ENCODE peak calls at places on chromosomes 6 and 20, in ten cellular contexts. One of them, this sample, is unnamed. For H3K9me3, the result is how much of the 10 kb centered on the place peaks cover.

GRCh38 chr6:38264605-38265004 is 375.1 kb downstream of the BTBD9 start:
- DNase-seq in PC-3: no peak
- DNase-seq in transverse colon: no peak
- DNase-seq in stomach: no peak
- DNase-seq in heart left ventricle: no peak
- DNase-seq in CD8-positive, alpha-beta T cell: no peak
- DNase-seq in tibial nerve: no peak
- DNase-seq in lower lobe of right lung: no peak
- DNase-seq in body of pancreas: no peak
- DNase-seq in fibroblast of lung: peak
- DNase-seq in this sample: no peak

GRCh38 chr20:51508780-51509179 is 33.7 kb downstream of the NFATC2 start:
- DNase-seq in body of pancreas: no peak
- DNase-seq in lower lobe of right lung: no peak
- DNase-seq in CD8-positive, alpha-beta T cell: no peak
- DNase-seq in fibroblast of lung: no peak
- DNase-seq in PC-3: no peak
- DNase-seq in transverse colon: no peak
- DNase-seq in tibial nerve: no peak
- DNase-seq in stomach: no peak
- DNase-seq in heart left ventricle: no peak
- DNase-seq in this sample: no peak

GRCh38 chr20:37383229-37383989 is 37.5 kb downstream of the SRC start:
- DNase-seq in CD8-positive, alpha-beta T cell: no peak
- DNase-seq in lower lobe of right lung: no peak
- DNase-seq in tibial nerve: no peak
- DNase-seq in PC-3: peak
- DNase-seq in stomach: peak
- DNase-seq in body of pancreas: no peak
- DNase-seq in heart left ventricle: peak
- DNase-seq in fibroblast of lung: peak
- DNase-seq in transverse colon: no peak
- DNase-seq in this sample: no peak

GRCh38 chr6:127225497-127225896 is 41.2 kb upstream of the RNF146 start:
- DNase-seq in fibroblast of lung: no peak
- DNase-seq in transverse colon: no peak
- DNase-seq in CD8-positive, alpha-beta T cell: no peak
- DNase-seq in tibial nerve: no peak
- DNase-seq in heart left ventricle: no peak
- DNase-seq in PC-3: no peak
- DNase-seq in lower lobe of right lung: no peak
- DNase-seq in body of pancreas: no peak
- DNase-seq in stomach: no peak
- DNase-seq in this sample: no peak

GRCh38 chr6:40791004-40791403 is 203.8 kb upstream of the LRFN2 start:
- DNase-seq in transverse colon: no peak
- DNase-seq in stomach: no peak
- DNase-seq in heart left ventricle: no peak
- DNase-seq in lower lobe of right lung: no peak
- DNase-seq in body of pancreas: no peak
- DNase-seq in fibroblast of lung: no peak
- DNase-seq in tibial nerve: no peak
- DNase-seq in CD8-positive, alpha-beta T cell: no peak
- DNase-seq in PC-3: peak
- DNase-seq in this sample: no peak

GRCh38 chr6:37007340-37008043 is 2.0 kb downstream of the FGD2 start:
- DNase-seq in fibroblast of lung: no peak
- DNase-seq in transverse colon: peak
- DNase-seq in body of pancreas: peak
- DNase-seq in tibial nerve: peak
- DNase-seq in lower lobe of right lung: peak
- DNase-seq in CD8-positive, alpha-beta T cell: no peak
- DNase-seq in stomach: no peak
- DNase-seq in PC-3: peak
- DNase-seq in heart left ventricle: no peak
- DNase-seq in this sample: no peak

GRCh38 chr6:167137881-167138280 is 15.0 kb downstream of the CCR6 start:
- DNase-seq in transverse colon: no peak
- DNase-seq in stomach: no peak
- DNase-seq in lower lobe of right lung: no peak
- DNase-seq in heart left ventricle: no peak
- DNase-seq in PC-3: no peak
- DNase-seq in body of pancreas: no peak
- DNase-seq in fibroblast of lung: no peak
- DNase-seq in CD8-positive, alpha-beta T cell: no peak
- DNase-seq in tibial nerve: no peak
- DNase-seq in this sample: no peak

GRCh38 chr6:140225587-140226438 is 851.4 kb upstream of the CITED2 start:
- DNase-seq in CD8-positive, alpha-beta T cell: no peak
- DNase-seq in PC-3: peak
- DNase-seq in fibroblast of lung: peak
- DNase-seq in stomach: no peak
- DNase-seq in heart left ventricle: no peak
- DNase-seq in transverse colon: no peak
- DNase-seq in tibial nerve: no peak
- DNase-seq in body of pancreas: no peak
- DNase-seq in lower lobe of right lung: no peak
- DNase-seq in this sample: no peak

DNA sequence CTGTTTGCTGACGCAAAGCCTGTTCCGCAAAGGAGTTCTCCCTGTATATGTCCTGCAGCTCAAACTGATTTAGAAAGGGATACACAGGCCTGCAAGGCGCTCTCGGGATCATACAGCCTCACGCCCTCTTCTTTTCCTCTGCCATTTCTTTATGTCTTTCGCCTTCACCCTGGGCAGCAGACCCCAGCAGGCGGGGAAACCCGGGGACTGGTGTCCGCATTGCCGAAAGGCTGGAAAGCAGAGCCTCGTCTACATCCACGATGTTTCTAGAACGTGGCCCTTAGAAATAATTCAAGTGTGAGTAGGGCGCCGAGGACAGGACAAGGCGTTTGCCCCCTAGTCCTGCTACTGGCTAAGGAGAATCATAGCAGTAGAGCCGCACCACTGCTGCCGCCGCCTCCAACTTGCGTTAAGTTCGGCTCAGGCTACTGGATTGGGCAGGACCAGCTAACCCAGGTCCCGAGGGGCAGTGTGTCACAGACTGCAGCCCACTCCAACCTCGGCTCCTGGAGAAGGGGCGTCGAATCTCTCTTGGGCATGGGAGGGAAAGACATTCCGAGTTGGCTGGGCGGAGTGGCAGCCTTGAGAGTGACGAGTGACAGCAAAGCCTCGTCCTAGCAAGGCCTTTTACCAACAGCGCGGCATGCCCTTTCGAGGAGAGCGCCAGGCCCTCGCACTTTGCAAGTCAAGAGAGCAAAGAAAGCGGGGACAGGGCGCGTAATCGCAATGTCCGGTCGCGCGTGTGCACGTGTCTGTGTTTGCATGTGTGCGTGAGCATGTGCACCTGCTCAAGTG is 2.6 kb upstream of the TBX18 start:
- DNase-seq in tibial nerve: no peak
- DNase-seq in heart left ventricle: peak
- DNase-seq in transverse colon: no peak
- DNase-seq in lower lobe of right lung: no peak
- DNase-seq in PC-3: no peak
- DNase-seq in fibroblast of lung: no peak
- DNase-seq in stomach: no peak
- DNase-seq in body of pancreas: no peak
- DNase-seq in CD8-positive, alpha-beta T cell: no peak
- DNase-seq in this sample: no peak
- H3K9me3 ChIP-seq in tibial nerve: under half
- H3K9me3 ChIP-seq in heart left ventricle: under half
- H3K9me3 ChIP-seq in transverse colon: under half
- H3K9me3 ChIP-seq in lower lobe of right lung: under half
- H3K9me3 ChIP-seq in PC-3: under half
- H3K9me3 ChIP-seq in fibroblast of lung: under half
- H3K9me3 ChIP-seq in stomach: under half
- H3K9me3 ChIP-seq in body of pancreas: under half
- H3K9me3 ChIP-seq in CD8-positive, alpha-beta T cell: under half
- H3K9me3 ChIP-seq in this sample: under half

GRCh38 chr20:31990958-31991705 is 19.1 kb upstream of the CCM2L start:
- DNase-seq in lower lobe of right lung: no peak
- DNase-seq in CD8-positive, alpha-beta T cell: no peak
- DNase-seq in body of pancreas: no peak
- DNase-seq in stomach: no peak
- DNase-seq in fibroblast of lung: no peak
- DNase-seq in tibial nerve: no peak
- DNase-seq in PC-3: no peak
- DNase-seq in transverse colon: no peak
- DNase-seq in heart left ventricle: no peak
- DNase-seq in this sample: no peak

GRCh38 chr20:31988430-31989015 is 20.6 kb downstream of the XKR7 start:
- DNase-seq in tibial nerve: no peak
- DNase-seq in transverse colon: no peak
- DNase-seq in PC-3: no peak
- DNase-seq in body of pancreas: no peak
- DNase-seq in CD8-positive, alpha-beta T cell: no peak
- DNase-seq in fibroblast of lung: no peak
- DNase-seq in heart left ventricle: no peak
- DNase-seq in stomach: no peak
- DNase-seq in lower lobe of right lung: no peak
- DNase-seq in this sample: no peak

GRCh38 chr20:31989030-31989645 is 21.1 kb upstream of the CCM2L start:
- DNase-seq in PC-3: no peak
- DNase-seq in CD8-positive, alpha-beta T cell: no peak
- DNase-seq in heart left ventricle: no peak
- DNase-seq in stomach: no peak
- DNase-seq in body of pancreas: no peak
- DNase-seq in transverse colon: no peak
- DNase-seq in lower lobe of right lung: no peak
- DNase-seq in tibial nerve: no peak
- DNase-seq in fibroblast of lung: no peak
- DNase-seq in this sample: no peak

GRCh38 chr20:31987744-31988143 is 19.8 kb downstream of the XKR7 start:
- DNase-seq in CD8-positive, alpha-beta T cell: no peak
- DNase-seq in tibial nerve: no peak
- DNase-seq in body of pancreas: no peak
- DNase-seq in PC-3: peak
- DNase-seq in stomach: no peak
- DNase-seq in transverse colon: no peak
- DNase-seq in heart left ventricle: no peak
- DNase-seq in lower lobe of right lung: no peak
- DNase-seq in fibroblast of lung: no peak
- DNase-seq in this sample: no peak

DNA sequence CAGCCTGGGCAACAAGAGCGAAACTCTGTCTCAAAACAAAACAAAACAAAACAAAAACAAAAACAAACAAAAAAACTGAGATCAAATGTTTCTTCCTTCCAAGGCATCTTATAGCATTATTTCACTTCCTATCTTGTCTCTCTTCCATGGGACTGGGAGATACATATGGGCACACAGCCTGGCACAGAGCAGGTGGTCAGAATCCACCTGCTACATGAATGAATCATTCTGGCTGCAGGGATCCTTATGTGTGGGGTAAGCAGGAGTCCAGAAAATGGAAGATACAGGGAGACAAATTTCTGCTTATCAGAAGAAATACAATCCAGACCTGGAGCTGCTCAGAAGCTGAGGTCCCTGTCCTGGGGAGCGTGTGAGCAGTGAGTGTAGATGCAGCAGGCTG is 18.2 kb upstream of the CCM2L start:
- DNase-seq in tibial nerve: no peak
- DNase-seq in CD8-positive, alpha-beta T cell: no peak
- DNase-seq in PC-3: no peak
- DNase-seq in lower lobe of right lung: no peak
- DNase-seq in stomach: no peak
- DNase-seq in fibroblast of lung: no peak
- DNase-seq in transverse colon: no peak
- DNase-seq in body of pancreas: no peak
- DNase-seq in heart left ventricle: no peak
- DNase-seq in this sample: no peak
- TF ChIP-seq CTCF in tibial nerve: no peak
- TF ChIP-seq CTCF in CD8-positive, alpha-beta T cell: no peak
- TF ChIP-seq CTCF in PC-3: no peak
- TF ChIP-seq CTCF in lower lobe of right lung: no peak
- TF ChIP-seq CTCF in stomach: no peak
- TF ChIP-seq CTCF in fibroblast of lung: no peak
- TF ChIP-seq CTCF in transverse colon: no peak
- TF ChIP-seq CTCF in body of pancreas: no peak
- TF ChIP-seq CTCF in heart left ventricle: no peak
- TF ChIP-seq CTCF in this sample: no peak

GRCh38 chr6:107080036-107080435 is 35.3 kb downstream of the BEND3 start:
- DNase-seq in heart left ventricle: no peak
- DNase-seq in body of pancreas: no peak
- DNase-seq in stomach: no peak
- DNase-seq in lower lobe of right lung: no peak
- DNase-seq in fibroblast of lung: no peak
- DNase-seq in tibial nerve: no peak
- DNase-seq in CD8-positive, alpha-beta T cell: no peak
- DNase-seq in PC-3: peak
- DNase-seq in transverse colon: no peak
- DNase-seq in this sample: no peak

GRCh38 chr6:107077710-107078109 is 37.6 kb downstream of the BEND3 start:
- DNase-seq in heart left ventricle: no peak
- DNase-seq in fibroblast of lung: no peak
- DNase-seq in body of pancreas: no peak
- DNase-seq in PC-3: no peak
- DNase-seq in lower lobe of right lung: no peak
- DNase-seq in transverse colon: no peak
- DNase-seq in CD8-positive, alpha-beta T cell: no peak
- DNase-seq in tibial nerve: no peak
- DNase-seq in stomach: no peak
- DNase-seq in this sample: no peak

GRCh38 chr6:107070686-107071085 is 42.7 kb downstream of the MTRES1 start:
- DNase-seq in fibroblast of lung: no peak
- DNase-seq in stomach: no peak
- DNase-seq in body of pancreas: no peak
- DNase-seq in lower lobe of right lung: no peak
- DNase-seq in CD8-positive, alpha-beta T cell: no peak
- DNase-seq in transverse colon: no peak
- DNase-seq in tibial nerve: no peak
- DNase-seq in PC-3: no peak
- DNase-seq in heart left ventricle: no peak
- DNase-seq in this sample: no peak

GRCh38 chr6:107079429-107079828 is 35.9 kb downstream of the BEND3 start:
- DNase-seq in heart left ventricle: no peak
- DNase-seq in body of pancreas: no peak
- DNase-seq in fibroblast of lung: no peak
- DNase-seq in tibial nerve: no peak
- DNase-seq in PC-3: no peak
- DNase-seq in transverse colon: no peak
- DNase-seq in CD8-positive, alpha-beta T cell: no peak
- DNase-seq in stomach: no peak
- DNase-seq in lower lobe of right lung: no peak
- DNase-seq in this sample: no peak

GRCh38 chr6:107075951-107076381 is 39.3 kb downstream of the BEND3 start:
- DNase-seq in tibial nerve: no peak
- DNase-seq in CD8-positive, alpha-beta T cell: no peak
- DNase-seq in lower lobe of right lung: no peak
- DNase-seq in PC-3: peak
- DNase-seq in stomach: no peak
- DNase-seq in transverse colon: no peak
- DNase-seq in heart left ventricle: no peak
- DNase-seq in fibroblast of lung: peak
- DNase-seq in body of pancreas: no peak
- DNase-seq in this sample: no peak
- H3K4me3 ChIP-seq in tibial nerve: no peak
- H3K4me3 ChIP-seq in CD8-positive, alpha-beta T cell: no peak
- H3K4me3 ChIP-seq in lower lobe of right lung: no peak
- H3K4me3 ChIP-seq in PC-3: no peak
- H3K4me3 ChIP-seq in stomach: no peak
- H3K4me3 ChIP-seq in transverse colon: no peak
- H3K4me3 ChIP-seq in heart left ventricle: no peak
- H3K4me3 ChIP-seq in fibroblast of lung: no peak
- H3K4me3 ChIP-seq in body of pancreas: no peak
- H3K4me3 ChIP-seq in this sample: no peak

GRCh38 chr6:303948-304558 is 11.8 kb downstream of the DUSP22 start:
- DNase-seq in body of pancreas: no peak
- DNase-seq in CD8-positive, alpha-beta T cell: no peak
- DNase-seq in heart left ventricle: no peak
- DNase-seq in lower lobe of right lung: no peak
- DNase-seq in stomach: no peak
- DNase-seq in PC-3: no peak
- DNase-seq in tibial nerve: no peak
- DNase-seq in transverse colon: no peak
- DNase-seq in fibroblast of lung: no peak
- DNase-seq in this sample: no peak

GRCh38 chr6:301929-302705 is 9.8 kb downstream of the DUSP22 start:
- DNase-seq in tibial nerve: no peak
- DNase-seq in stomach: no peak
- DNase-seq in body of pancreas: no peak
- DNase-seq in transverse colon: no peak
- DNase-seq in PC-3: no peak
- DNase-seq in heart left ventricle: no peak
- DNase-seq in fibroblast of lung: no peak
- DNase-seq in CD8-positive, alpha-beta T cell: no peak
- DNase-seq in lower lobe of right lung: no peak
- DNase-seq in this sample: no peak

GRCh38 chr6:303263-303662 is 11.0 kb downstream of the DUSP22 start:
- DNase-seq in CD8-positive, alpha-beta T cell: no peak
- DNase-seq in fibroblast of lung: no peak
- DNase-seq in heart left ventricle: no peak
- DNase-seq in tibial nerve: no peak
- DNase-seq in stomach: no peak
- DNase-seq in PC-3: no peak
- DNase-seq in body of pancreas: no peak
- DNase-seq in transverse colon: no peak
- DNase-seq in lower lobe of right lung: no peak
- DNase-seq in this sample: no peak

GRCh38 chr6:301526-301925 is 9.2 kb downstream of the DUSP22 start:
- DNase-seq in CD8-positive, alpha-beta T cell: no peak
- DNase-seq in body of pancreas: no peak
- DNase-seq in fibroblast of lung: no peak
- DNase-seq in lower lobe of right lung: no peak
- DNase-seq in transverse colon: no peak
- DNase-seq in tibial nerve: no peak
- DNase-seq in PC-3: no peak
- DNase-seq in stomach: no peak
- DNase-seq in heart left ventricle: no peak
- DNase-seq in this sample: no peak

GRCh38 chr6:302760-303159 is 10.5 kb downstream of the DUSP22 start:
- DNase-seq in tibial nerve: no peak
- DNase-seq in lower lobe of right lung: no peak
- DNase-seq in CD8-positive, alpha-beta T cell: no peak
- DNase-seq in PC-3: no peak
- DNase-seq in fibroblast of lung: no peak
- DNase-seq in body of pancreas: no peak
- DNase-seq in transverse colon: no peak
- DNase-seq in stomach: no peak
- DNase-seq in heart left ventricle: no peak
- DNase-seq in this sample: no peak
- H3K9me3 ChIP-seq in tibial nerve: under half
- H3K9me3 ChIP-seq in lower lobe of right lung: under half
- H3K9me3 ChIP-seq in CD8-positive, alpha-beta T cell: under half
- H3K9me3 ChIP-seq in PC-3: under half
- H3K9me3 ChIP-seq in fibroblast of lung: under half
- H3K9me3 ChIP-seq in body of pancreas: under half
- H3K9me3 ChIP-seq in transverse colon: under half
- H3K9me3 ChIP-seq in stomach: under half
- H3K9me3 ChIP-seq in heart left ventricle: under half
- H3K9me3 ChIP-seq in this sample: under half

This sample was measured in testis.